ENCODE peak calls at places on chromosome 14, in five cellular contexts. H is coronary artery, L is BJ, G is fibroblast of lung, V is endothelial cell. X is an unnamed sample.

GRCh38 chr14:105050551-105050897 is 14.7 kb downstream of the GPR132 start:
- DNase-seq in H (no peak), L (no peak), G (no peak), V (no peak), X (no peak)

GRCh38 chr14:34554540-34555250 is 15.2 kb upstream of the EAPP start:
- DNase-seq in H (no peak), L (no peak), G (no peak), V (no peak), X (no peak)

GRCh38 chr14:29243355-29243754 is 476.8 kb downstream of the FOXG1 start:
- DNase-seq in H (no peak), L (no peak), G (peak; percentile 82), V (no peak), X (no peak)

GRCh38 chr14:22978873-22979671 is 3.3 kb downstream of the AJUBA start:
- DNase-seq in H (no peak), L (no peak), G (peak; percentile 29), V (no peak), X (no peak)

GRCh38 chr14:32404784-32405573 is 75.9 kb downstream of the AKAP6 start:
- DNase-seq in H (no peak), L (no peak), G (no peak), V (no peak), X (no peak)

GRCh38 chr14:36502558-36503508 is 17.2 kb downstream of the NKX2-1 start:
- DNase-seq in H (no peak), L (no peak), G (no peak), V (no peak), X (no peak)

GRCh38 chr14:63224196-63224595 is 20.0 kb downstream of the RHOJ start:
- DNase-seq in H (no peak), L (no peak), G (peak; percentile 84), V (no peak), X (no peak)

GRCh38 chr14:105128059-105128458 is 40.5 kb downstream of the JAG2 start:
- DNase-seq in H (peak; percentile 29), L (no peak), G (peak; percentile 4), V (no peak), X (no peak)

GRCh38 chr14:28652782-28653181 is 113.8 kb upstream of the FOXG1 start:
- DNase-seq in H (no peak), L (no peak), G (peak; percentile 90), V (no peak), X (no peak)

GRCh38 chr14:99511421-99512109 is 30.4 kb downstream of the CCNK start:
- DNase-seq in H (no peak), L (no peak), G (peak; percentile 67), V (no peak), X (no peak)

GRCh38 chr14:65255029-65255545 is 152.8 kb upstream of the MAX start:
- DNase-seq in H (no peak), L (no peak), G (peak; percentile 81), V (no peak), X (no peak)

GRCh38 chr14:103290494-103290893 is 43.5 kb upstream of the EIF5 start:
- DNase-seq in H (no peak), L (no peak), G (no peak), V (no peak), X (no peak)

GRCh38 chr14:69848903-69849391 is 30.3 kb upstream of the SMOC1 start:
- DNase-seq in H (peak; percentile 33), L (no peak), G (no peak), V (no peak), X (no peak)

GRCh38 chr14:49463146-49463545 is 123.0 kb downstream of the RPS29 start:
- DNase-seq in H (no peak), L (no peak), G (no peak), V (no peak), X (no peak)

GRCh38 chr14:64723691-64724577 is 19.7 kb downstream of the PLEKHG3 start:
- DNase-seq in H (no peak), L (no peak), G (peak; percentile 46), V (no peak), X (no peak)

GRCh38 chr14:99174081-99174851 is 97.7 kb downstream of the BCL11B start:
- DNase-seq in H (peak; percentile 31), L (no peak), G (no peak), V (no peak), X (no peak)

GRCh38 chr14:24382103-24382377 is 14.1 kb downstream of the NFATC4 start:
- DNase-seq in H (no peak), L (no peak), G (no peak), V (no peak), X (no peak)

GRCh38 chr14:36238666-36239363 is 62.3 kb upstream of the PTCSC3 start:
- DNase-seq in H (no peak), L (peak; percentile 12), G (peak; percentile 88), V (no peak), X (no peak)

GRCh38 chr14:65258391-65258790 is 154.1 kb upstream of the FUT8 start:
- DNase-seq in H (no peak), L (no peak), G (peak; percentile 91), V (no peak), X (no peak)

GRCh38 chr14:21184252-21184651 is 28.4 kb upstream of the OR5AU1 start:
- DNase-seq in H (no peak), L (no peak), G (no peak), V (no peak), X (no peak)
- TF ChIP-seq CTCF in H (no peak), L (no peak), G (no peak), V (no peak), X (no peak)

GRCh38 chr14:101909371-101910096 is 54.8 kb upstream of the DYNC1H1 start:
- DNase-seq in H (no peak), L (no peak), G (no peak), V (no peak), X (no peak)
- TF ChIP-seq CTCF in H (no peak), L (no peak), G (no peak), V (no peak), X (no peak)

DNA sequence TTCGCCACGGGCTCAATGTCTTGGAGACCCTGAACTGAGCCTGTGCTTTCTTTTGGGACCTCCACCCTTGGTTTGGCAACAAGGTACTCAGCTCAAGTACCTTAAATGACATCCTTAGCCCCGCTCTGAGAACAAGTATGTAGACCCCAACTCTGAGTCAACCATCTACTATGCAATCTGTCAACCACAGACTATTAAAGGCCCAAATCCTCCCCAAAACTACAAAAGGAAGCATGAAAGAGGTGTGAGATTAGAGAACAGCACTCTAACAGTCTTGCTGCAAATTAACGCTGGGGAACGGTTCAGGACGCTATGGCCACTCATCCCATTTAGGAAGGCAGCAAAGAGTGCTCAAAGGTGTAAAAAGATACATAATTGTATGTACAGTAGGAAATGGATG is 52.1 kb downstream of the CCDC88C start:
- DNase-seq in H (no peak), L (no peak), G (no peak), V (no peak), X (no peak)
- TF ChIP-seq CTCF in H (no peak), L (no peak), G (no peak), V (no peak), X (no peak)

GRCh38 chr14:106883218-106883692 is 1356.9 kb downstream of the TMEM121 start:
- DNase-seq in H (no peak), L (no peak), G (no peak), V (no peak), X (no peak)
- TF ChIP-seq CTCF in H (peak; percentile 59), L (peak; percentile 41), G (no peak), V (peak; percentile 66), X (peak; percentile 16)

GRCh38 chr14:74302634-74303569 is at the start of gene ABCD4:
- DNase-seq in H (peak; percentile 93), L (peak; percentile 54), G (peak; percentile 88), V (peak; percentile 88), X (peak; percentile 94)
- TF ChIP-seq CTCF in H (no peak), L (peak; percentile 49), G (peak; percentile 32), V (peak; percentile 11), X (peak; percentile 61)